ENCODE peak calls at places on chromosome 21, in ten cellular contexts. One of them, this sample, is unnamed.

GRCh38 chr21:35335951-35336446 is 286.9 kb upstream of the RUNX1 start:
- DNase-seq in activated B cell treated with CpG ODN at 0.5 μM for 24 hours: no peak
- DNase-seq in IMR-90: no peak
- DNase-seq in activated CD4-positive, alpha-beta T cell treated with anti-CD3 and anti-CD28 coated beads for 48 hours: peak; percentile 59
- DNase-seq in skeletal muscle cell: no peak
- DNase-seq in hepatic stellate cell: no peak
- DNase-seq in body of pancreas: no peak
- DNase-seq in right atrium auricular region: no peak
- DNase-seq in stromal cell of bone marrow: no peak
- DNase-seq in activated CD4-positive, alpha-beta memory T cell treated with anti-CD3 and anti-CD28 coated beads, Interleukin-2, amount 10 ng/mL, durations not matched to agents 7 days and 5 days: no peak
- DNase-seq in this sample: no peak

GRCh38 chr21:15775981-15776380 is 46.2 kb downstream of the USP25 start:
- DNase-seq in activated B cell treated with CpG ODN at 0.5 μM for 24 hours: no peak
- DNase-seq in IMR-90: peak; percentile 89
- DNase-seq in activated CD4-positive, alpha-beta T cell treated with anti-CD3 and anti-CD28 coated beads for 48 hours: no peak
- DNase-seq in skeletal muscle cell: peak; percentile 76
- DNase-seq in hepatic stellate cell: peak; percentile 4
- DNase-seq in body of pancreas: no peak
- DNase-seq in right atrium auricular region: no peak
- DNase-seq in stromal cell of bone marrow: peak; percentile 72
- DNase-seq in activated CD4-positive, alpha-beta memory T cell treated with anti-CD3 and anti-CD28 coated beads, Interleukin-2, amount 10 ng/mL, durations not matched to agents 7 days and 5 days: no peak
- DNase-seq in this sample: no peak

GRCh38 chr21:15138475-15138874 is 73.7 kb upstream of the NRIP1 start:
- DNase-seq in activated B cell treated with CpG ODN at 0.5 μM for 24 hours: no peak
- DNase-seq in IMR-90: no peak
- DNase-seq in activated CD4-positive, alpha-beta T cell treated with anti-CD3 and anti-CD28 coated beads for 48 hours: no peak
- DNase-seq in skeletal muscle cell: peak; percentile 5
- DNase-seq in hepatic stellate cell: no peak
- DNase-seq in body of pancreas: peak; percentile 69
- DNase-seq in right atrium auricular region: no peak
- DNase-seq in stromal cell of bone marrow: no peak
- DNase-seq in activated CD4-positive, alpha-beta memory T cell treated with anti-CD3 and anti-CD28 coated beads, Interleukin-2, amount 10 ng/mL, durations not matched to agents 7 days and 5 days: no peak
- DNase-seq in this sample: no peak

GRCh38 chr21:34915364-34915834 is 133.7 kb downstream of the RUNX1 start:
- DNase-seq in activated B cell treated with CpG ODN at 0.5 μM for 24 hours: no peak
- DNase-seq in IMR-90: peak; percentile 65
- DNase-seq in activated CD4-positive, alpha-beta T cell treated with anti-CD3 and anti-CD28 coated beads for 48 hours: no peak
- DNase-seq in skeletal muscle cell: no peak
- DNase-seq in hepatic stellate cell: peak; percentile 13
- DNase-seq in body of pancreas: no peak
- DNase-seq in right atrium auricular region: no peak
- DNase-seq in stromal cell of bone marrow: no peak
- DNase-seq in activated CD4-positive, alpha-beta memory T cell treated with anti-CD3 and anti-CD28 coated beads, Interleukin-2, amount 10 ng/mL, durations not matched to agents 7 days and 5 days: no peak
- DNase-seq in this sample: peak; percentile 38

GRCh38 chr21:46079357-46080170 is 18.3 kb upstream of the COL6A2 start:
- DNase-seq in activated B cell treated with CpG ODN at 0.5 μM for 24 hours: peak; percentile 1
- DNase-seq in IMR-90: peak; percentile 96
- DNase-seq in activated CD4-positive, alpha-beta T cell treated with anti-CD3 and anti-CD28 coated beads for 48 hours: no peak
- DNase-seq in skeletal muscle cell: peak; percentile 78
- DNase-seq in hepatic stellate cell: peak; percentile 96
- DNase-seq in body of pancreas: peak; percentile 9
- DNase-seq in right atrium auricular region: peak; percentile 64
- DNase-seq in stromal cell of bone marrow: peak; percentile 85
- DNase-seq in activated CD4-positive, alpha-beta memory T cell treated with anti-CD3 and anti-CD28 coated beads, Interleukin-2, amount 10 ng/mL, durations not matched to agents 7 days and 5 days: peak; percentile 11
- DNase-seq in this sample: no peak

GRCh38 chr21:45161039-45161945 is 86.9 kb downstream of the ADARB1 start:
- DNase-seq in activated B cell treated with CpG ODN at 0.5 μM for 24 hours: no peak
- DNase-seq in IMR-90: no peak
- DNase-seq in activated CD4-positive, alpha-beta T cell treated with anti-CD3 and anti-CD28 coated beads for 48 hours: no peak
- DNase-seq in skeletal muscle cell: peak; percentile 51
- DNase-seq in hepatic stellate cell: no peak
- DNase-seq in body of pancreas: no peak
- DNase-seq in right atrium auricular region: no peak
- DNase-seq in stromal cell of bone marrow: no peak
- DNase-seq in activated CD4-positive, alpha-beta memory T cell treated with anti-CD3 and anti-CD28 coated beads, Interleukin-2, amount 10 ng/mL, durations not matched to agents 7 days and 5 days: no peak
- DNase-seq in this sample: no peak

GRCh38 chr21:44966135-44967081 is 26.6 kb downstream of the SLX9 start:
- DNase-seq in activated B cell treated with CpG ODN at 0.5 μM for 24 hours: no peak
- DNase-seq in IMR-90: no peak
- DNase-seq in activated CD4-positive, alpha-beta T cell treated with anti-CD3 and anti-CD28 coated beads for 48 hours: no peak
- DNase-seq in skeletal muscle cell: no peak
- DNase-seq in hepatic stellate cell: no peak
- DNase-seq in body of pancreas: no peak
- DNase-seq in right atrium auricular region: no peak
- DNase-seq in stromal cell of bone marrow: no peak
- DNase-seq in activated CD4-positive, alpha-beta memory T cell treated with anti-CD3 and anti-CD28 coated beads, Interleukin-2, amount 10 ng/mL, durations not matched to agents 7 days and 5 days: no peak
- DNase-seq in this sample: no peak

GRCh38 chr21:38036016-38036415 is 119.8 kb upstream of the KCNJ6 start:
- DNase-seq in activated B cell treated with CpG ODN at 0.5 μM for 24 hours: no peak
- DNase-seq in IMR-90: no peak
- DNase-seq in activated CD4-positive, alpha-beta T cell treated with anti-CD3 and anti-CD28 coated beads for 48 hours: no peak
- DNase-seq in skeletal muscle cell: no peak
- DNase-seq in hepatic stellate cell: no peak
- DNase-seq in body of pancreas: no peak
- DNase-seq in right atrium auricular region: no peak
- DNase-seq in stromal cell of bone marrow: no peak
- DNase-seq in activated CD4-positive, alpha-beta memory T cell treated with anti-CD3 and anti-CD28 coated beads, Interleukin-2, amount 10 ng/mL, durations not matched to agents 7 days and 5 days: no peak
- DNase-seq in this sample: peak; percentile 26

GRCh38 chr21:41668686-41669532 is 97.9 kb downstream of the RIPK4 start:
- DNase-seq in activated B cell treated with CpG ODN at 0.5 μM for 24 hours: no peak
- DNase-seq in IMR-90: no peak
- DNase-seq in activated CD4-positive, alpha-beta T cell treated with anti-CD3 and anti-CD28 coated beads for 48 hours: no peak
- DNase-seq in skeletal muscle cell: no peak
- DNase-seq in hepatic stellate cell: no peak
- DNase-seq in body of pancreas: no peak
- DNase-seq in right atrium auricular region: no peak
- DNase-seq in stromal cell of bone marrow: no peak
- DNase-seq in activated CD4-positive, alpha-beta memory T cell treated with anti-CD3 and anti-CD28 coated beads, Interleukin-2, amount 10 ng/mL, durations not matched to agents 7 days and 5 days: no peak
- DNase-seq in this sample: no peak

GRCh38 chr21:46368533-46369285 is 44.8 kb downstream of the PCNT start:
- DNase-seq in activated B cell treated with CpG ODN at 0.5 μM for 24 hours: no peak
- DNase-seq in IMR-90: no peak
- DNase-seq in activated CD4-positive, alpha-beta T cell treated with anti-CD3 and anti-CD28 coated beads for 48 hours: peak; percentile 56
- DNase-seq in skeletal muscle cell: no peak
- DNase-seq in hepatic stellate cell: no peak
- DNase-seq in body of pancreas: no peak
- DNase-seq in right atrium auricular region: no peak
- DNase-seq in stromal cell of bone marrow: no peak
- DNase-seq in activated CD4-positive, alpha-beta memory T cell treated with anti-CD3 and anti-CD28 coated beads, Interleukin-2, amount 10 ng/mL, durations not matched to agents 7 days and 5 days: peak; percentile 67
- DNase-seq in this sample: no peak

GRCh38 chr21:45590726-45591618 is 48.7 kb upstream of the SLC19A1 start:
- DNase-seq in activated B cell treated with CpG ODN at 0.5 μM for 24 hours: peak; percentile 38
- DNase-seq in IMR-90: no peak
- DNase-seq in activated CD4-positive, alpha-beta T cell treated with anti-CD3 and anti-CD28 coated beads for 48 hours: peak; percentile 80
- DNase-seq in skeletal muscle cell: no peak
- DNase-seq in hepatic stellate cell: no peak
- DNase-seq in body of pancreas: no peak
- DNase-seq in right atrium auricular region: no peak
- DNase-seq in stromal cell of bone marrow: no peak
- DNase-seq in activated CD4-positive, alpha-beta memory T cell treated with anti-CD3 and anti-CD28 coated beads, Interleukin-2, amount 10 ng/mL, durations not matched to agents 7 days and 5 days: peak; percentile 61
- DNase-seq in this sample: no peak

GRCh38 chr21:41620982-41621381 is 113.0 kb upstream of the TMPRSS2 start:
- DNase-seq in activated B cell treated with CpG ODN at 0.5 μM for 24 hours: no peak
- DNase-seq in IMR-90: peak; percentile 21
- DNase-seq in activated CD4-positive, alpha-beta T cell treated with anti-CD3 and anti-CD28 coated beads for 48 hours: no peak
- DNase-seq in skeletal muscle cell: no peak
- DNase-seq in hepatic stellate cell: no peak
- DNase-seq in body of pancreas: no peak
- DNase-seq in right atrium auricular region: no peak
- DNase-seq in stromal cell of bone marrow: no peak
- DNase-seq in activated CD4-positive, alpha-beta memory T cell treated with anti-CD3 and anti-CD28 coated beads, Interleukin-2, amount 10 ng/mL, durations not matched to agents 7 days and 5 days: no peak
- DNase-seq in this sample: no peak

GRCh38 chr21:16891821-16892220 is 621.0 kb upstream of the CXADR start:
- DNase-seq in activated B cell treated with CpG ODN at 0.5 μM for 24 hours: no peak
- DNase-seq in IMR-90: peak; percentile 60
- DNase-seq in activated CD4-positive, alpha-beta T cell treated with anti-CD3 and anti-CD28 coated beads for 48 hours: no peak
- DNase-seq in skeletal muscle cell: peak; percentile 79
- DNase-seq in hepatic stellate cell: no peak
- DNase-seq in body of pancreas: no peak
- DNase-seq in right atrium auricular region: no peak
- DNase-seq in stromal cell of bone marrow: peak; percentile 3
- DNase-seq in activated CD4-positive, alpha-beta memory T cell treated with anti-CD3 and anti-CD28 coated beads, Interleukin-2, amount 10 ng/mL, durations not matched to agents 7 days and 5 days: no peak
- DNase-seq in this sample: peak; percentile 76

GRCh38 chr21:34509151-34509550 is 2.9 kb downstream of the KCNE1 start:
- DNase-seq in activated B cell treated with CpG ODN at 0.5 μM for 24 hours: no peak
- DNase-seq in IMR-90: no peak
- DNase-seq in activated CD4-positive, alpha-beta T cell treated with anti-CD3 and anti-CD28 coated beads for 48 hours: no peak
- DNase-seq in skeletal muscle cell: no peak
- DNase-seq in hepatic stellate cell: no peak
- DNase-seq in body of pancreas: no peak
- DNase-seq in right atrium auricular region: peak; percentile 56
- DNase-seq in stromal cell of bone marrow: no peak
- DNase-seq in activated CD4-positive, alpha-beta memory T cell treated with anti-CD3 and anti-CD28 coated beads, Interleukin-2, amount 10 ng/mL, durations not matched to agents 7 days and 5 days: no peak
- DNase-seq in this sample: peak; percentile 44

GRCh38 chr21:15749868-15750174 is 20.0 kb downstream of the USP25 start:
- DNase-seq in activated B cell treated with CpG ODN at 0.5 μM for 24 hours: no peak
- DNase-seq in IMR-90: peak; percentile 18
- DNase-seq in activated CD4-positive, alpha-beta T cell treated with anti-CD3 and anti-CD28 coated beads for 48 hours: no peak
- DNase-seq in skeletal muscle cell: no peak
- DNase-seq in hepatic stellate cell: no peak
- DNase-seq in body of pancreas: no peak
- DNase-seq in right atrium auricular region: no peak
- DNase-seq in stromal cell of bone marrow: no peak
- DNase-seq in activated CD4-positive, alpha-beta memory T cell treated with anti-CD3 and anti-CD28 coated beads, Interleukin-2, amount 10 ng/mL, durations not matched to agents 7 days and 5 days: no peak
- DNase-seq in this sample: no peak

GRCh38 chr21:26835027-26835713 is 10.0 kb downstream of the ADAMTS1 start:
- DNase-seq in activated B cell treated with CpG ODN at 0.5 μM for 24 hours: no peak
- DNase-seq in IMR-90: peak; percentile 85
- DNase-seq in activated CD4-positive, alpha-beta T cell treated with anti-CD3 and anti-CD28 coated beads for 48 hours: no peak
- DNase-seq in skeletal muscle cell: no peak
- DNase-seq in hepatic stellate cell: no peak
- DNase-seq in body of pancreas: no peak
- DNase-seq in right atrium auricular region: no peak
- DNase-seq in stromal cell of bone marrow: peak; percentile 67
- DNase-seq in activated CD4-positive, alpha-beta memory T cell treated with anti-CD3 and anti-CD28 coated beads, Interleukin-2, amount 10 ng/mL, durations not matched to agents 7 days and 5 days: no peak
- DNase-seq in this sample: peak; percentile 61

GRCh38 chr21:46428286-46428685 is 30.4 kb upstream of the DIP2A start:
- DNase-seq in activated B cell treated with CpG ODN at 0.5 μM for 24 hours: no peak
- DNase-seq in IMR-90: no peak
- DNase-seq in activated CD4-positive, alpha-beta T cell treated with anti-CD3 and anti-CD28 coated beads for 48 hours: no peak
- DNase-seq in skeletal muscle cell: no peak
- DNase-seq in hepatic stellate cell: no peak
- DNase-seq in body of pancreas: no peak
- DNase-seq in right atrium auricular region: no peak
- DNase-seq in stromal cell of bone marrow: no peak
- DNase-seq in activated CD4-positive, alpha-beta memory T cell treated with anti-CD3 and anti-CD28 coated beads, Interleukin-2, amount 10 ng/mL, durations not matched to agents 7 days and 5 days: no peak
- DNase-seq in this sample: no peak

GRCh38 chr21:39885119-39885848 is 18.0 kb downstream of the PCP4 start:
- DNase-seq in activated B cell treated with CpG ODN at 0.5 μM for 24 hours: no peak
- DNase-seq in IMR-90: no peak
- DNase-seq in activated CD4-positive, alpha-beta T cell treated with anti-CD3 and anti-CD28 coated beads for 48 hours: no peak
- DNase-seq in skeletal muscle cell: no peak
- DNase-seq in hepatic stellate cell: no peak
- DNase-seq in body of pancreas: no peak
- DNase-seq in right atrium auricular region: no peak
- DNase-seq in stromal cell of bone marrow: no peak
- DNase-seq in activated CD4-positive, alpha-beta memory T cell treated with anti-CD3 and anti-CD28 coated beads, Interleukin-2, amount 10 ng/mL, durations not matched to agents 7 days and 5 days: no peak
- DNase-seq in this sample: no peak

GRCh38 chr21:25578070-25578961 is 29.0 kb downstream of the MRPL39 start:
- DNase-seq in activated B cell treated with CpG ODN at 0.5 μM for 24 hours: no peak
- DNase-seq in IMR-90: peak; percentile 36
- DNase-seq in activated CD4-positive, alpha-beta T cell treated with anti-CD3 and anti-CD28 coated beads for 48 hours: peak; percentile 82
- DNase-seq in skeletal muscle cell: no peak
- DNase-seq in hepatic stellate cell: no peak
- DNase-seq in body of pancreas: no peak
- DNase-seq in right atrium auricular region: no peak
- DNase-seq in stromal cell of bone marrow: no peak
- DNase-seq in activated CD4-positive, alpha-beta memory T cell treated with anti-CD3 and anti-CD28 coated beads, Interleukin-2, amount 10 ng/mL, durations not matched to agents 7 days and 5 days: no peak
- DNase-seq in this sample: peak; percentile 20

GRCh38 chr21:14366998-14367397 is 15.9 kb downstream of the HSPA13 start:
- DNase-seq in activated B cell treated with CpG ODN at 0.5 μM for 24 hours: no peak
- DNase-seq in IMR-90: no peak
- DNase-seq in activated CD4-positive, alpha-beta T cell treated with anti-CD3 and anti-CD28 coated beads for 48 hours: no peak
- DNase-seq in skeletal muscle cell: no peak
- DNase-seq in hepatic stellate cell: no peak
- DNase-seq in body of pancreas: no peak
- DNase-seq in right atrium auricular region: no peak
- DNase-seq in stromal cell of bone marrow: no peak
- DNase-seq in activated CD4-positive, alpha-beta memory T cell treated with anti-CD3 and anti-CD28 coated beads, Interleukin-2, amount 10 ng/mL, durations not matched to agents 7 days and 5 days: no peak
- DNase-seq in this sample: no peak